ENCODE peak calls at places on chromosomes 11 and 22, in five cellular contexts. P is transverse colon, X is lower leg skin, D is IMR-90, M is GM12878. Q is an unnamed sample.

GRCh38 chr11:114883472-114883871 is 205.1 kb downstream of the NXPE2 start:
- DNase-seq in D (no peak), P (no peak), M (no peak), X (no peak), Q (no peak)

GRCh38 chr11:22624742-22625447 is 728 bp downstream of the FANCF start:
- DNase-seq in X (peak), M (peak), D (peak), P (peak), Q (peak)

GRCh38 chr11:58495906-58496305 is 12.0 kb downstream of the OR5B21 start:
- DNase-seq in P (no peak), D (no peak), X (no peak), M (no peak), Q (no peak)

GRCh38 chr22:24071686-24072085 is 60.6 kb downstream of the CABIN1 start:
- DNase-seq in M (no peak), P (no peak), D (no peak), X (no peak), Q (no peak)

GRCh38 chr11:70944636-70945035 is 307.7 kb downstream of the SHANK2 start:
- DNase-seq in D (no peak), M (no peak), X (no peak), P (no peak), Q (no peak)

GRCh38 chr11:99020324-99021225 is at the start of gene CNTN5:
- DNase-seq in D (peak), P (peak), M (no peak), X (no peak), Q (no peak)

GRCh38 chr11:68780829-68781228 is 29.5 kb upstream of the TESMIN start:
- DNase-seq in X (no peak), P (peak), D (no peak), M (no peak), Q (no peak)

GRCh38 chr22:37725551-37726239 is 28.8 kb downstream of the TRIOBP start:
- DNase-seq in P (no peak), M (no peak), X (no peak), D (no peak), Q (no peak)

GRCh38 chr11:73178681-73179080 is 36.6 kb upstream of the FCHSD2 start:
- DNase-seq in P (no peak), X (no peak), D (no peak), M (no peak), Q (no peak)

GRCh38 chr22:40703174-40703573 is 23.9 kb downstream of the MCHR1 start:
- DNase-seq in D (no peak), M (peak), X (no peak), P (no peak), Q (no peak)

GRCh38 chr11:69627551-69627950 is 13.4 kb upstream of the CCND1 start:
- DNase-seq in X (no peak), P (no peak), M (no peak), D (no peak), Q (no peak)

GRCh38 chr22:48739348-48740085 is 1088.2 kb downstream of the BRD1 start:
- DNase-seq in P (no peak), M (no peak), X (no peak), D (no peak), Q (no peak)

GRCh38 chr11:65997286-65997685 is 4.7 kb downstream of the EIF1AD start:
- DNase-seq in M (no peak), D (no peak), X (no peak), P (no peak), Q (no peak)

GRCh38 chr11:64747961-64748715 is 4.2 kb upstream of the RASGRP2 start:
- DNase-seq in X (no peak), D (peak), P (no peak), M (no peak), Q (no peak)

GRCh38 chr11:35825386-35825785 is 118.5 kb upstream of the LDLRAD3 start:
- DNase-seq in P (no peak), M (no peak), D (no peak), X (no peak), Q (no peak)

GRCh38 chr11:122900803-122901202 is 18.2 kb downstream of the JHY start:
- DNase-seq in P (no peak), X (no peak), D (peak), M (no peak), Q (no peak)

GRCh38 chr22:24554316-24555159 is at the start of gene GUCD1:
- DNase-seq in P (peak), X (peak), M (no peak), D (peak), Q (no peak)

GRCh38 chr11:85918910-85919794 is 64.0 kb downstream of the CCDC83 start:
- DNase-seq in M (no peak), X (no peak), D (no peak), P (no peak), Q (no peak)

GRCh38 chr11:96655474-96655873 is 265.7 kb downstream of the JRKL start:
- DNase-seq in M (no peak), D (no peak), X (no peak), P (no peak), Q (no peak)

GRCh38 chr11:85854557-85855340 is 434 bp upstream of the CCDC83 start:
- DNase-seq in D (peak), M (peak), P (peak), X (peak), Q (peak)

GRCh38 chr11:15826826-15827225 is 529.5 kb downstream of the SOX6 start:
- DNase-seq in M (no peak), X (no peak), P (peak), D (no peak), Q (no peak)

GRCh38 chr11:102521121-102521520 is 9.4 kb downstream of the MMP7 start:
- DNase-seq in M (no peak), D (no peak), X (no peak), P (no peak), Q (no peak)

GRCh38 chr11:9203715-9204311 is 61.3 kb downstream of the DENND5A start:
- DNase-seq in P (no peak), X (no peak), D (no peak), M (no peak), Q (no peak)

GRCh38 chr11:10325398-10326079 is 20.7 kb downstream of the ADM start:
- DNase-seq in X (no peak), P (no peak), M (no peak), D (peak), Q (no peak)

GRCh38 chr11:23023319-23023718 is 163.0 kb upstream of the CCDC179 start:
- DNase-seq in M (no peak), P (no peak), D (peak), X (no peak), Q (no peak)

GRCh38 chr11:126948563-126948962 is 52.0 kb downstream of the KIRREL3 start:
- DNase-seq in P (no peak), M (no peak), X (no peak), D (peak), Q (no peak)

GRCh38 chr22:32991353-32992115 is 66.6 kb downstream of the SYN3 start:
- DNase-seq in P (no peak), M (no peak), X (peak), D (no peak), Q (no peak)

GRCh38 chr11:120188371-120188770 is 22.5 kb upstream of the OAF start:
- DNase-seq in M (no peak), D (no peak), P (no peak), X (no peak), Q (no peak)

GRCh38 chr11:32131321-32131720 is 40.4 kb downstream of the RCN1 start:
- DNase-seq in P (no peak), D (peak), X (no peak), M (no peak), Q (no peak)

GRCh38 chr11:120108785-120109168 is 29.1 kb downstream of the TRIM29 start:
- DNase-seq in M (no peak), D (no peak), X (no peak), P (no peak), Q (no peak)

GRCh38 chr11:117928818-117929567 is at the start of gene TMPRSS13:
- DNase-seq in M (no peak), P (peak), X (peak), D (no peak), Q (no peak)

GRCh38 chr22:44259366-44260215 is 53.2 kb downstream of the SHISAL1 start:
- DNase-seq in X (no peak), M (no peak), D (no peak), P (no peak), Q (no peak)

GRCh38 chr11:70788247-70789022 is 390.1 kb downstream of the CTTN start:
- DNase-seq in P (no peak), M (no peak), X (no peak), D (peak), Q (no peak)

GRCh38 chr22:46894081-46894671 is 131.7 kb downstream of the TBC1D22A start:
- DNase-seq in D (peak), X (no peak), M (no peak), P (no peak), Q (no peak)

GRCh38 chr22:31876156-31877035 is 67.9 kb upstream of the YWHAH start:
- DNase-seq in M (no peak), P (no peak), X (no peak), D (no peak), Q (no peak)

GRCh38 chr11:25981998-25982397 is 349.9 kb upstream of the ANO3 start:
- DNase-seq in D (peak), M (peak), X (no peak), P (no peak), Q (no peak)

GRCh38 chr11:47507016-47507631 is 45.8 kb downstream of the CELF1 start:
- DNase-seq in P (no peak), X (no peak), M (peak), D (no peak), Q (no peak)

DNA sequence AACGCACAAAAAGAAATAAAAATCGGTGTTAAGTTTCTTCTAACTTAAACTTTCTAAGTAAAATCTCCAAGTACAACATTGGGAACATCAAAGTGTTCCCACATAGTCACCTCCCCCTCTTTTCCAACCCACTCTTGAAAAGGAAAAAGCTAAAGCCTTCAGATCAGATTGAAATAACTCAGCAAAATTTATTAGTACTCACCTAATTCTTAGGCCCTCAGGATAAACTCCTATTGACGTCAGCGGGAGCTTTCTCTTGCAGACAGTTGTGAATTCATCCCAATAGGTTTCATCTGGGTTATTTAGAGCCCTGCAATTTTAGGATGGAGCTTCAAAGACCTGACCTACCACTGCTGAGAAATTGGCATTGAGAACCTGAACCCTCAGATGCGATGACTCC is 414.3 kb downstream of the GUCY1A2 start:
- DNase-seq in P (no peak), X (no peak), D (no peak), M (no peak), Q (no peak)
- TF ChIP-seq CTCF in P (no peak), X (no peak), D (no peak), M (no peak), Q (no peak)

GRCh38 chr11:45741032-45741431 is 63.9 kb upstream of the SLC35C1 start:
- DNase-seq in D (no peak), P (no peak), M (no peak), X (no peak), Q (no peak)
- TF ChIP-seq POLR2A in D (no peak), P (no peak), M (no peak), X (no peak), Q (no peak)

GRCh38 chr11:125071408-125071807 is 8.3 kb downstream of the SLC37A2 start:
- DNase-seq in D (no peak), P (no peak), X (no peak), M (no peak), Q (no peak)
- H3K4me3 ChIP-seq in D (no peak), P (no peak), X (no peak), M (no peak), Q (no peak)

GRCh38 chr11:21514298-21514697 is 678.6 kb upstream of the ANO5 start:
- DNase-seq in X (no peak), P (no peak), D (no peak), M (no peak), Q (no peak)

GRCh38 chr11:21511835-21512440 is 680.9 kb upstream of the ANO5 start:
- DNase-seq in X (peak), D (no peak), P (peak), M (no peak), Q (no peak)
- TF ChIP-seq CTCF in X (no peak), D (peak), P (no peak), M (peak), Q (peak)

DNA sequence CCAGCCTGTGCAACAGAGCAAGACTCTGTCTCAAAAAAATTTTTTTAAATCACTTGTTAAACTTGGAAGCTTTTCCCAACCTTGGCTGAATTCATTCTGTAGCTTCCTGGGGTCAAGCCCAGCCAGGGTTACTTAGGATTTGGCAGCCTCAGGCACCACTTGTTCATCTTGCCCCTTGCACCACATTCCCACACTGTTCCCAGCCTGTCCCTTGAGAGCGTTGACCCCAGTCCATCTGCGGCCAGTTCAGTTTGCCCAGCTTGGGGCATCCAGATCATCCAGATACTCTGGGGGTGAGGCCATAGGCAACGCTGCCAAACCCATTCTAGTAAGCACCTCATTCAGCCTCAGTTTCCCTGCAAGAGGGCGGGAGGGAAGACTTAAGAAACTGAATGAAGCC is 8.7 kb upstream of the THRSP start:
- DNase-seq in P (no peak), X (no peak), D (no peak), M (no peak), Q (no peak)
- TF ChIP-seq POLR2A in P (no peak), X (no peak), D (no peak), M (no peak), Q (no peak)

DNA sequence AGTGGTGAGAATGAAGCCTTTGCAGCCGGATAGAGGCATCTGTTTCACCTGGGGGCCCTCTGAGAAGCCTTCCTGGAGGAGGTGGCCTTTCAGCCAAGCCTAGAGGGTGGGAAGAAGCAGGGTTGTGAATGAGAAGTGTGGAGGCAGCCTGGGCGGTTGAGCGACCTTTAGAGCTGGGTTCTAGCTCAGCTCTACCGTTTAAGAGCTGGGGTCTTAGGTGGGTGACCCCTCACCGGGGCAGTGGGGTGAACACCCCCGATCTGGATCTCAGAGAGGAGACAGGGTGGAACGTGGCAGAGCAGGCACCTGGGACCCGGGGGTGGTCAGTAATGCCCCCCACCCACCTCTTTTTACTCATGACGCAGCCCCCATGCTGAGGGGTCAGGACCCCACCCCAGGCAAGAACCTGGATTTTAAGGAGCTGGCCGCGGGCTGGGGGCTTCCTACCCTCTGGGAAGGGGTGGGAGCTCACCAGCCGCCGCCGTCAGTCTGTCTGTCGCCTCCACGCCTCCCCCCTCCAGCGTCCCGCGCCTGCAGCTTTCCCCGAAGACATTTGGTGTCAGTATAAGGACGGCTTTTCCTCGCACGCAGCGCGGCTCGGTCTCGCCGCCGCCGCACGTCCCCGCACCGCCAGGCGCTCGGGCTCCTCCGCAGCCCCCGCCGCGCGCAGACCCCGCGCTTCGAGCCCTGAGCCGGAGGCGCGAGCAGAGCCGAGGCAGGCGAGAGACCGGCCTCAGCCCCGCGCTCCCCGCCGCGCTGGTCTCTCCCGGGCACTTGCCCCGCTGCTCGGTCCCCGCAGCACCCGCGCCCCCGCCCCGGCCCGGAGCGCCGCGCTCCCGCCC is 13.4 kb upstream of the CACNA1I start:
- DNase-seq in M (no peak), X (no peak), D (peak), P (no peak), Q (no peak)
- H3K4me3 ChIP-seq in M (no peak), X (no peak), D (no peak), P (no peak), Q (peak)

Q was measured in esophagus squamous epithelium.